ENCODE peak calls at places on chromosomes 11 and 22, in ten cellular contexts. H, I, S, L, X, A, Q, T, E and W are unnamed samples.

GRCh38 chr11:103619480-103619879 is 417.0 kb upstream of the DDI1 start:
- DNase-seq in E (no peak), I (no peak), Q (peak; percentile 10), H (peak; percentile 36), X (peak; percentile 49), S (peak; percentile 5), T (peak; percentile 14), A (no peak), L (no peak), W (no peak)

GRCh38 chr11:128695539-128696221 is 1.8 kb downstream of the FLI1 start:
- DNase-seq in X (no peak), H (no peak), S (peak; percentile 78), L (peak; percentile 42), A (no peak), E (no peak), T (peak; percentile 83), I (no peak), Q (no peak), W (peak; percentile 61)

GRCh38 chr22:38699784-38700183 is 959 bp downstream of the JOSD1 start:
- DNase-seq in S (no peak), Q (peak; percentile 45), I (no peak), T (peak; percentile 52), A (peak; percentile 51), E (peak; percentile 62), X (peak; percentile 65), H (no peak), L (no peak), W (no peak)

GRCh38 chr11:94876645-94877445 is 96.5 kb downstream of the CWC15 start:
- DNase-seq in Q (peak; percentile 97), A (peak; percentile 97), X (peak; percentile 94), S (no peak), E (peak; percentile 98), L (no peak), T (peak; percentile 79), H (peak; percentile 75), I (no peak), W (no peak)

GRCh38 chr11:44766972-44767278 is 40.2 kb downstream of the TSPAN18 start:
- DNase-seq in E (peak; percentile 34), H (no peak), L (no peak), A (peak; percentile 36), T (no peak), I (no peak), Q (peak; percentile 18), S (no peak), X (no peak), W (no peak)

GRCh38 chr22:49212002-49212401 is 615.7 kb downstream of the BRD1 start:
- DNase-seq in H (no peak), A (no peak), T (no peak), I (no peak), X (no peak), E (no peak), S (no peak), L (no peak), Q (no peak), W (no peak)

GRCh38 chr22:39908737-39909136 is 7.9 kb downstream of the GRAP2 start:
- DNase-seq in Q (peak; percentile 12), H (no peak), A (peak; percentile 17), X (peak; percentile 54), S (no peak), T (no peak), I (no peak), L (no peak), E (peak; percentile 8), W (no peak)

GRCh38 chr22:19124377-19124776 is 2.2 kb upstream of the DGCR2 start:
- DNase-seq in Q (no peak), S (no peak), I (no peak), H (no peak), A (no peak), T (no peak), X (no peak), L (no peak), E (no peak), W (no peak)

GRCh38 chr11:66475349-66476172 is 4.7 kb upstream of the DPP3 start:
- DNase-seq in S (no peak), I (no peak), E (no peak), X (no peak), A (no peak), L (no peak), H (no peak), Q (no peak), T (no peak), W (no peak)

GRCh38 chr11:134497586-134497985 is 85.5 kb upstream of the B3GAT1 start:
- DNase-seq in L (no peak), E (no peak), Q (no peak), I (no peak), H (peak; percentile 27), A (no peak), T (no peak), S (no peak), X (no peak), W (no peak)

GRCh38 chr22:46421272-46421671 is 85.8 kb downstream of the TRMU start:
- DNase-seq in T (no peak), A (no peak), E (no peak), I (no peak), H (no peak), L (peak; percentile 26), X (no peak), S (peak; percentile 68), Q (no peak), W (peak; percentile 52)

GRCh38 chr22:33919591-33920501 is at the start of gene LARGE1:
- DNase-seq in I (no peak), S (peak; percentile 52), H (peak; percentile 38), A (peak; percentile 39), L (no peak), T (no peak), X (no peak), Q (no peak), E (peak; percentile 20), W (no peak)

GRCh38 chr11:34356918-34357645 is 728 bp downstream of the ABTB2 start:
- DNase-seq in A (peak; percentile 74), H (peak; percentile 79), L (peak; percentile 33), E (peak; percentile 51), Q (peak; percentile 45), T (no peak), S (no peak), I (no peak), X (peak; percentile 55), W (peak; percentile 37)

GRCh38 chr11:44213148-44213547 is 96.8 kb downstream of the ALX4 start:
- DNase-seq in T (no peak), I (no peak), S (no peak), E (no peak), X (no peak), Q (no peak), A (no peak), L (no peak), H (no peak), W (no peak)

GRCh38 chr11:70270877-70271634 is 566 bp downstream of the PPFIA1 start:
- DNase-seq in I (no peak), H (peak; percentile 54), X (peak; percentile 61), L (peak; percentile 35), S (peak; percentile 48), T (no peak), Q (peak; percentile 56), A (peak; percentile 73), E (peak; percentile 65), W (peak; percentile 39)

GRCh38 chr22:25998118-25998775 is 171.0 kb upstream of the SEZ6L start:
- DNase-seq in E (no peak), X (no peak), T (no peak), I (no peak), L (no peak), S (no peak), A (no peak), Q (no peak), H (no peak), W (no peak)

GRCh38 chr11:69442012-69442806 is 39.3 kb upstream of the LINC01488 start:
- DNase-seq in E (no peak), I (no peak), X (peak; percentile 10), Q (peak; percentile 9), H (no peak), T (no peak), S (no peak), A (peak; percentile 27), L (no peak), W (no peak)

GRCh38 chr11:59706518-59707285 is 6.9 kb downstream of the OR10V1 start:
- DNase-seq in T (no peak), S (no peak), A (peak; percentile 91), I (no peak), E (peak; percentile 88), X (peak; percentile 88), Q (peak; percentile 97), H (peak; percentile 82), L (no peak), W (no peak)

GRCh38 chr11:46895821-46896220 is 22.5 kb downstream of the LRP4 start:
- DNase-seq in A (peak; percentile 50), L (no peak), Q (no peak), I (peak; percentile 40), T (peak; percentile 54), H (no peak), E (no peak), S (no peak), X (no peak), W (no peak)

GRCh38 chr22:45328822-45329535 is 19.2 kb downstream of the FAM118A start:
- DNase-seq in Q (no peak), T (no peak), I (peak; percentile 70), H (no peak), E (no peak), A (no peak), L (no peak), S (no peak), X (no peak), W (no peak)

GRCh38 chr11:85263328-85263727 is 363.8 kb downstream of the DLG2 start:
- DNase-seq in A (no peak), T (no peak), H (no peak), X (no peak), I (no peak), S (no peak), E (no peak), Q (no peak), L (no peak), W (no peak)